ENCODE peak calls at places on chromosomes 2 and 18, in five cellular contexts. L is H7, P is prostate gland, S is NB4, Y is right lobe of liver. D is an unnamed sample.

GRCh38 chr2:131049150-131049718 is 44.0 kb downstream of the FAM168B start:
- DNase-seq in L (no peak), S (no peak), Y (no peak), P (no peak), D (no peak)

GRCh38 chr18:76721207-76721996 is 101.0 kb upstream of the ZNF236 start:
- DNase-seq in L (no peak), S (no peak), Y (no peak), P (no peak), D (no peak)

GRCh38 chr2:190110131-190110530 is 47.6 kb upstream of the MSTN start:
- DNase-seq in Y (no peak), S (no peak), P (no peak), L (no peak), D (no peak)

GRCh38 chr2:95552911-95553310 is 38.9 kb upstream of the TRIM43 start:
- DNase-seq in Y (peak), P (no peak), L (no peak), S (no peak), D (no peak)

GRCh38 chr18:58605027-58606020 is 23.6 kb downstream of the ALPK2 start:
- DNase-seq in Y (no peak), P (no peak), S (no peak), L (no peak), D (no peak)

GRCh38 chr2:84911135-84911678 is 5.8 kb downstream of the TMSB10 start:
- DNase-seq in S (no peak), P (no peak), Y (no peak), L (no peak), D (no peak)

GRCh38 chr2:38713311-38713710 is 37.9 kb downstream of the SRSF7 start:
- DNase-seq in Y (no peak), S (no peak), P (no peak), L (no peak), D (no peak)

GRCh38 chr18:11960743-11961380 is 20.4 kb upstream of the IMPA2 start:
- DNase-seq in L (no peak), P (no peak), Y (no peak), S (no peak), D (no peak)

GRCh38 chr2:146444987-146445386 is 1399.8 kb upstream of the ACVR2A start:
- DNase-seq in Y (no peak), P (no peak), S (no peak), L (no peak), D (no peak)

GRCh38 chr2:177909962-177910361 is 162.6 kb downstream of the PDE11A start:
- DNase-seq in S (peak), P (no peak), L (no peak), Y (no peak), D (no peak)

GRCh38 chr2:191691016-191691725 is 13.2 kb downstream of the NABP1 start:
- DNase-seq in S (peak), P (peak), L (peak), Y (no peak), D (no peak)

GRCh38 chr18:3321133-3321812 is 59.3 kb downstream of the MYL12B start:
- DNase-seq in P (no peak), L (no peak), S (no peak), Y (no peak), D (peak)

GRCh38 chr2:3432067-3432466 is 52.6 kb downstream of the TRAPPC12 start:
- DNase-seq in P (no peak), Y (no peak), L (no peak), S (no peak), D (no peak)

GRCh38 chr2:136113767-136114070 is 4.2 kb downstream of the CXCR4 start:
- DNase-seq in P (no peak), Y (no peak), L (no peak), S (peak), D (no peak)

GRCh38 chr2:13046557-13047165 is 329.9 kb downstream of the TRIB2 start:
- DNase-seq in S (peak), Y (no peak), P (no peak), L (no peak), D (no peak)

GRCh38 chr18:41992698-41993097 is 37.7 kb downstream of the PIK3C3 start:
- DNase-seq in L (no peak), Y (no peak), S (peak), P (no peak), D (no peak)

DNA sequence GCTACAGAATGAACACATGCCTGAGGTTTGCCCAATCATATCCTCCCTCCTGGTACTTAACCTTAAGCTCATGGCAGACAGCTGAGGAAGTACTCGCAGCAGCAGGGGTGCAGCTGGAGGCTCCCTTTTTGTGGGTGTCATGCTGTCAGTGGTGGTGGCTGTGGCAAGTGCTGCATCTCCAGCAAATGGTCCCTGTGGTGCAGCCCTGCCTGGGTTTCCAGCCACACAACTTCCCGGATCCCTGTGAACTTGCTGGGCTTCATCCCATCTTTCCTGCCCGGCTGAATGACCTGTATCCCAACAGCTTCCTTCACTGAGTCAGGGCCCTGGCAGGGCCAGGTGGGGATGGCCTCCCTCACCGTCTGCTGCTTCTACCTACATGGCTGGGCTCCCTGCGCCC is 5.0 kb downstream of the TMEM185B start:
- DNase-seq in Y (no peak), S (peak), P (no peak), L (peak), D (no peak)
- H3K4me3 ChIP-seq in Y (no peak), S (no peak), P (no peak), L (no peak), D (no peak)

GRCh38 chr18:70423988-70424387 is 135.1 kb downstream of the SOCS6 start:
- DNase-seq in Y (no peak), L (no peak), S (no peak), P (peak), D (no peak)
- H3K4me3 ChIP-seq in Y (no peak), L (no peak), S (no peak), P (no peak), D (no peak)

GRCh38 chr2:37348155-37348554 is 3.7 kb downstream of the QPCT start:
- DNase-seq in P (no peak), Y (no peak), S (no peak), L (no peak), D (no peak)

GRCh38 chr2:37340637-37341036 is 3.8 kb upstream of the QPCT start:
- DNase-seq in L (no peak), S (no peak), P (no peak), Y (no peak), D (no peak)

GRCh38 chr2:37344453-37345361 is at the start of gene QPCT:
- DNase-seq in Y (peak), P (peak), L (peak), S (peak), D (no peak)

GRCh38 chr2:37342636-37343211 is 1.7 kb upstream of the QPCT start:
- DNase-seq in L (no peak), S (peak), P (no peak), Y (no peak), D (no peak)

GRCh38 chr2:37343537-37344434 is 644 bp upstream of the QPCT start:
- DNase-seq in L (peak), Y (no peak), P (no peak), S (peak), D (no peak)
- H3K4me3 ChIP-seq in L (peak), Y (peak), P (peak), S (peak), D (no peak)

GRCh38 chr2:151437630-151438029 is 27.9 kb downstream of the RIF1 start:
- DNase-seq in Y (no peak), S (peak), P (no peak), L (peak), D (peak)
- H3K4me3 ChIP-seq in Y (no peak), S (no peak), P (no peak), L (no peak), D (no peak)

DNA sequence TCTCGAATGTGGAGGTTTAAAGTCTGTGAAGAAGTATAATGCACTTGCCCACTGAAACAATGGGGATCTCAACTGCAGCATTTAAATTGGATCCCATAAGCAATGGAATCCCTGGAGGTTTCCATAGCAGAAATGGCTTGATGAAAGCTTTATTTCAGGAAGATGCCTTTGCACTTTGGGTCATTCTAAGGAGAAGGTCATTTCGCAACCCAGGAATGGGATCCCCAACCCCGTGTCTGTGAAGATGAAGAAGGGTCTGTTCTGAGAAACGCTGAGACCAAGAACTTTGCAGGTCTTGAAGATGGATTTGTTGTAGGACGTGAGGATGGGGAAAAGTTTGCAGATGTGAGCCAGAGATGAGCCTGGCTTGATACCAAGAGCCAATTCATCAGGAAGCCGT is 1.8 kb upstream of the KCNG3 start:
- DNase-seq in S (no peak), Y (no peak), L (no peak), P (no peak), D (no peak)
- H3K4me3 ChIP-seq in S (no peak), Y (no peak), L (no peak), P (no peak), D (peak)

GRCh38 chr2:218897394-218898108 is 16.9 kb downstream of the WNT10A start:
- DNase-seq in Y (no peak), L (peak), P (no peak), S (no peak), D (no peak)
- H3K4me3 ChIP-seq in Y (no peak), L (no peak), P (no peak), S (no peak), D (peak)

GRCh38 chr2:14756122-14756541 is 123.6 kb downstream of the LRATD1 start:
- DNase-seq in L (no peak), S (no peak), P (no peak), Y (no peak), D (no peak)
- H3K4me3 ChIP-seq in L (no peak), S (no peak), P (no peak), Y (no peak), D (no peak)

DNA sequence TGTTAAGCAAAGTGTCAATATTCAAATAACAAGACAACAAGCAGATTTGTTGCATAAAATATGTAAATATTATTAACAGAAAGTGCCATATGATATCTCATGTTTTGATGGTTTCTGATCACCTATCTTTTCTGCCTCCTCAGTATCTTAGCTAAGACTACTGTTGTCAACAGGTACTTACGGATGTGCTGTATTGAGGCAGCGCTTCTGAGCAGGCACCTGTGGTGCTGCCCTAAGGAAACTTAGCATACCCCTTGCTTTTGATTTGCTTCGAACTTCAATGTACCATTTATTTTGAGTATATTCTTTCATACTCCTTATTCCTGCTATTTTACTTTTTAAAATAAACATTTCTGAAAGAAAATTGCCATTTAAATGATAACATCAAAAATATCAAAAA is 5.9 kb downstream of the FIGN start:
- DNase-seq in Y (no peak), L (peak), S (no peak), P (no peak), D (no peak)
- H3K4me3 ChIP-seq in Y (no peak), L (no peak), S (no peak), P (no peak), D (no peak)

GRCh38 chr2:88125344-88125923 is 2.4 kb downstream of the FABP1 start:
- DNase-seq in S (no peak), L (no peak), Y (no peak), P (no peak), D (no peak)
- H3K4me3 ChIP-seq in S (no peak), L (no peak), Y (peak), P (no peak), D (no peak)

D was measured in SK-N-MC.